ENCODE peak calls at places on chromosomes 13 and 19, in six cellular contexts. E is posterior cingulate gyrus; T is fibroblast of villous mesenchyme; O is ureter; L is CD8-positive, alpha-beta memory T cell; K is SHP77. I is an unnamed sample.
A peak's percentile ranks its signal among the peaks of the same experiment; 100 is the strongest.

GRCh38 chr13:105847532-105848295 is 687.7 kb downstream of the EFNB2 start:
- DNase-seq in E (no peak), T (no peak), O (no peak), L (no peak), K (peak; percentile 1), I (no peak)

GRCh38 chr19:4375164-4375619 is 25.2 kb downstream of the SH3GL1 start:
- DNase-seq in E (no peak), T (peak; percentile 31), O (no peak), L (no peak), K (peak; percentile 81), I (peak; percentile 50)

GRCh38 chr13:30934381-30934780 is 1.9 kb downstream of the TEX26 start:
- DNase-seq in E (no peak), T (peak; percentile 9), O (no peak), L (no peak), K (no peak), I (no peak)

GRCh38 chr19:14072535-14073231 is at the start of gene MISP3:
- DNase-seq in E (peak; percentile 76), T (peak; percentile 53), O (no peak), L (no peak), K (peak; percentile 64), I (peak; percentile 52)

GRCh38 chr19:14015454-14016035 is 9.4 kb upstream of the RFX1 start:
- DNase-seq in E (no peak), T (no peak), O (no peak), L (no peak), K (no peak), I (no peak)

GRCh38 chr13:19836472-19836871 is 27.0 kb downstream of the ZMYM5 start:
- DNase-seq in E (no peak), T (peak; percentile 58), O (no peak), L (no peak), K (no peak), I (peak; percentile 10)

GRCh38 chr13:98344392-98344791 is 167.3 kb upstream of the RNF113B start:
- DNase-seq in E (no peak), T (no peak), O (no peak), L (no peak), K (no peak), I (no peak)

GRCh38 chr19:51246153-51246552 is 4.7 kb upstream of the SIGLECL1 start:
- DNase-seq in E (no peak), T (no peak), O (no peak), L (no peak), K (no peak), I (no peak)

GRCh38 chr19:30363073-30363472 is 9.1 kb upstream of the ZNF536 start:
- DNase-seq in E (peak; percentile 42), T (no peak), O (no peak), L (no peak), K (no peak), I (no peak)

GRCh38 chr19:17686592-17687042 is 1.5 kb downstream of the UNC13A start:
- DNase-seq in E (peak; percentile 88), T (no peak), O (no peak), L (no peak), K (peak; percentile 49), I (peak; percentile 29)

GRCh38 chr19:31138077-31138476 is 211.2 kb downstream of the TSHZ3 start:
- DNase-seq in E (no peak), T (no peak), O (no peak), L (no peak), K (no peak), I (no peak)

GRCh38 chr19:8610041-8610927 is at the start of gene ADAMTS10:
- DNase-seq in E (no peak), T (peak; percentile 41), O (no peak), L (peak; percentile 51), K (no peak), I (peak; percentile 18)

GRCh38 chr19:55383279-55383788 is 758 bp downstream of the TMEM238 start:
- DNase-seq in E (no peak), T (no peak), O (no peak), L (no peak), K (no peak), I (no peak)

GRCh38 chr13:23069571-23069970 is 111.2 kb upstream of the SGCG start:
- DNase-seq in E (no peak), T (peak; percentile 29), O (no peak), L (no peak), K (no peak), I (peak; percentile 61)

GRCh38 chr13:31314961-31315360 is 115.2 kb downstream of the B3GLCT start:
- DNase-seq in E (no peak), T (no peak), O (no peak), L (no peak), K (no peak), I (no peak)

GRCh38 chr19:58181902-58182576 is 822 bp upstream of the ZNF274 start:
- DNase-seq in E (no peak), T (peak; percentile 34), O (peak; percentile 49), L (peak; percentile 41), K (peak; percentile 16), I (peak; percentile 57)

GRCh38 chr19:44581288-44581687 is 32.1 kb upstream of the IGSF23 start:
- DNase-seq in E (no peak), T (no peak), O (no peak), L (no peak), K (no peak), I (no peak)

GRCh38 chr19:18385675-18386542 is at the start of gene GDF15:
- DNase-seq in E (no peak), T (peak; percentile 96), O (peak; percentile 92), L (no peak), K (peak; percentile 63), I (peak; percentile 80)

GRCh38 chr13:40565282-40566148 is 100.9 kb downstream of the FOXO1 start:
- DNase-seq in E (no peak), T (no peak), O (no peak), L (no peak), K (no peak), I (peak; percentile 38)

GRCh38 chr13:112132142-112132541 is 65.2 kb downstream of the SOX1 start:
- DNase-seq in E (peak; percentile 21), T (no peak), O (no peak), L (no peak), K (no peak), I (no peak)

GRCh38 chr19:55653651-55654322 is 1.0 kb upstream of the U2AF2 start:
- DNase-seq in E (peak; percentile 99), T (peak; percentile 100), O (peak; percentile 98), L (peak; percentile 99), K (peak; percentile 98), I (peak; percentile 99)

GRCh38 chr19:38905186-38905539 is 5.4 kb downstream of the NFKBIB start:
- DNase-seq in E (no peak), T (no peak), O (no peak), L (no peak), K (no peak), I (no peak)

GRCh38 chr13:30341815-30342570 is 34.6 kb upstream of the KATNAL1 start:
- DNase-seq in E (peak; percentile 84), T (peak; percentile 87), O (peak; percentile 86), L (no peak), K (no peak), I (peak; percentile 93)